ENCODE peak calls at places on chromosomes 16 and 17, in five cellular contexts. One of them, this sample, is unnamed.

GRCh38 chr16:85460983-85461813 is 151.9 kb upstream of the GSE1 start:
- DNase-seq in A549: peak; percentile 43
- DNase-seq in IMR-90: peak; percentile 56
- DNase-seq in CD8-positive, alpha-beta T cell: no peak
- DNase-seq in MM.1S: no peak
- DNase-seq in this sample: no peak

GRCh38 chr16:77793417-77793816 is 5.1 kb downstream of the VAT1L start:
- DNase-seq in CD8-positive, alpha-beta T cell: no peak
- DNase-seq in MM.1S: no peak
- DNase-seq in IMR-90: no peak
- DNase-seq in A549: no peak
- DNase-seq in this sample: no peak

GRCh38 chr16:50972899-50973298 is 178.2 kb downstream of the SALL1 start:
- DNase-seq in CD8-positive, alpha-beta T cell: no peak
- DNase-seq in A549: no peak
- DNase-seq in IMR-90: no peak
- DNase-seq in MM.1S: no peak
- DNase-seq in this sample: no peak

GRCh38 chr17:78231991-78232759 is 744 bp downstream of the TMEM235 start:
- DNase-seq in IMR-90: no peak
- DNase-seq in CD8-positive, alpha-beta T cell: no peak
- DNase-seq in MM.1S: no peak
- DNase-seq in A549: no peak
- DNase-seq in this sample: no peak

GRCh38 chr17:17926840-17927449 is 45.3 kb downstream of the TOM1L2 start:
- DNase-seq in MM.1S: peak; percentile 7
- DNase-seq in CD8-positive, alpha-beta T cell: no peak
- DNase-seq in A549: no peak
- DNase-seq in IMR-90: no peak
- DNase-seq in this sample: no peak

GRCh38 chr16:16062023-16062932 is 112.9 kb downstream of the ABCC1 start:
- DNase-seq in A549: no peak
- DNase-seq in CD8-positive, alpha-beta T cell: no peak
- DNase-seq in IMR-90: no peak
- DNase-seq in MM.1S: no peak
- DNase-seq in this sample: no peak

GRCh38 chr17:37726248-37726647 is 18.6 kb downstream of the HNF1B start:
- DNase-seq in CD8-positive, alpha-beta T cell: no peak
- DNase-seq in A549: no peak
- DNase-seq in MM.1S: no peak
- DNase-seq in IMR-90: peak; percentile 18
- DNase-seq in this sample: no peak

GRCh38 chr17:2068589-2069051 is 13.7 kb downstream of the HIC1 start:
- DNase-seq in CD8-positive, alpha-beta T cell: no peak
- DNase-seq in IMR-90: peak; percentile 90
- DNase-seq in MM.1S: no peak
- DNase-seq in A549: no peak
- DNase-seq in this sample: no peak

GRCh38 chr17:40035162-40035559 is 19.0 kb downstream of the MED24 start:
- DNase-seq in CD8-positive, alpha-beta T cell: no peak
- DNase-seq in A549: peak; percentile 60
- DNase-seq in MM.1S: no peak
- DNase-seq in IMR-90: peak; percentile 47
- DNase-seq in this sample: peak; percentile 53

GRCh38 chr16:67525176-67525860 is 3.3 kb upstream of the RIPOR1 start:
- DNase-seq in CD8-positive, alpha-beta T cell: no peak
- DNase-seq in MM.1S: no peak
- DNase-seq in A549: no peak
- DNase-seq in IMR-90: peak; percentile 37
- DNase-seq in this sample: no peak

GRCh38 chr17:75842963-75843576 is 1.1 kb downstream of the UNC13D start:
- DNase-seq in CD8-positive, alpha-beta T cell: no peak
- DNase-seq in A549: no peak
- DNase-seq in MM.1S: no peak
- DNase-seq in IMR-90: no peak
- DNase-seq in this sample: no peak

GRCh38 chr17:58215685-58216084 is 3.4 kb downstream of the MKS1 start:
- DNase-seq in MM.1S: no peak
- DNase-seq in A549: peak; percentile 31
- DNase-seq in IMR-90: no peak
- DNase-seq in CD8-positive, alpha-beta T cell: no peak
- DNase-seq in this sample: no peak

GRCh38 chr16:66894948-66895696 is 14.8 kb downstream of the PDP2 start:
- DNase-seq in CD8-positive, alpha-beta T cell: peak; percentile 60
- DNase-seq in MM.1S: peak; percentile 62
- DNase-seq in A549: peak; percentile 78
- DNase-seq in IMR-90: peak; percentile 76
- DNase-seq in this sample: peak; percentile 64

GRCh38 chr16:66326995-66327513 is 39.4 kb upstream of the CDH5 start:
- DNase-seq in IMR-90: no peak
- DNase-seq in A549: no peak
- DNase-seq in CD8-positive, alpha-beta T cell: no peak
- DNase-seq in MM.1S: no peak
- DNase-seq in this sample: no peak

GRCh38 chr17:50102164-50102991 is 7.2 kb downstream of the PDK2 start:
- DNase-seq in A549: no peak
- DNase-seq in MM.1S: no peak
- DNase-seq in CD8-positive, alpha-beta T cell: no peak
- DNase-seq in IMR-90: no peak
- DNase-seq in this sample: no peak

GRCh38 chr17:64358261-64358788 is 32.3 kb downstream of the PECAM1 start:
- DNase-seq in A549: no peak
- DNase-seq in IMR-90: no peak
- DNase-seq in CD8-positive, alpha-beta T cell: no peak
- DNase-seq in MM.1S: no peak
- DNase-seq in this sample: no peak

GRCh38 chr17:32111141-32111771 is 31.0 kb upstream of the RHOT1 start:
- DNase-seq in MM.1S: no peak
- DNase-seq in IMR-90: peak; percentile 68
- DNase-seq in CD8-positive, alpha-beta T cell: no peak
- DNase-seq in A549: peak; percentile 68
- DNase-seq in this sample: peak; percentile 78
- TF ChIP-seq CTCF in MM.1S: no peak
- TF ChIP-seq CTCF in IMR-90: peak; percentile 20
- TF ChIP-seq CTCF in CD8-positive, alpha-beta T cell: peak; percentile 36
- TF ChIP-seq CTCF in A549: peak; percentile 28
- TF ChIP-seq CTCF in this sample: peak; percentile 42

DNA sequence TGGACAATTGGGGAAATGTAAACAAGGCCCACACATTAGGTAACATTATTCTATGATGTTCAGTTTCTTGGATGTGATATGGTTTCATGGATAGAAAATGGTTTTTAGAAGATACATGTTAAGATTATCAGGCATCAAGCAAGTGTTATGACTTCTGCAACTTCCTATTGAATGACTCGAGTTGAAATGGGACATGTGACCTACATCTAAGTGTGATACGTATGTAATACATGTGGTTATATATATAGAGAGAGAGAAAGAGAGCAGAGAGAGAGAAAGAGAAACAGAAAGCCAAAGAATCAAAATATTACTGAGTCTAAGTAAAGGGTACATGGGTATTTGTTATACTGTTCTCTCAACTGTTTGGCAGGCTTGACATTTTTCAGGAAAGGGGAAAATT is 1.7 kb downstream of the TMEM170A start:
- DNase-seq in MM.1S: peak; percentile 8
- DNase-seq in IMR-90: no peak
- DNase-seq in A549: no peak
- DNase-seq in CD8-positive, alpha-beta T cell: no peak
- DNase-seq in this sample: no peak
- H3K4me3 ChIP-seq in MM.1S: peak overlapping the region; percentile 73
- H3K4me3 ChIP-seq in IMR-90: peak overlapping the region; percentile 85
- H3K4me3 ChIP-seq in A549: peak overlapping the region; percentile 97
- H3K4me3 ChIP-seq in CD8-positive, alpha-beta T cell: peak overlapping the region; percentile 99
- H3K4me3 ChIP-seq in this sample: peak overlapping the region; percentile 73

DNA sequence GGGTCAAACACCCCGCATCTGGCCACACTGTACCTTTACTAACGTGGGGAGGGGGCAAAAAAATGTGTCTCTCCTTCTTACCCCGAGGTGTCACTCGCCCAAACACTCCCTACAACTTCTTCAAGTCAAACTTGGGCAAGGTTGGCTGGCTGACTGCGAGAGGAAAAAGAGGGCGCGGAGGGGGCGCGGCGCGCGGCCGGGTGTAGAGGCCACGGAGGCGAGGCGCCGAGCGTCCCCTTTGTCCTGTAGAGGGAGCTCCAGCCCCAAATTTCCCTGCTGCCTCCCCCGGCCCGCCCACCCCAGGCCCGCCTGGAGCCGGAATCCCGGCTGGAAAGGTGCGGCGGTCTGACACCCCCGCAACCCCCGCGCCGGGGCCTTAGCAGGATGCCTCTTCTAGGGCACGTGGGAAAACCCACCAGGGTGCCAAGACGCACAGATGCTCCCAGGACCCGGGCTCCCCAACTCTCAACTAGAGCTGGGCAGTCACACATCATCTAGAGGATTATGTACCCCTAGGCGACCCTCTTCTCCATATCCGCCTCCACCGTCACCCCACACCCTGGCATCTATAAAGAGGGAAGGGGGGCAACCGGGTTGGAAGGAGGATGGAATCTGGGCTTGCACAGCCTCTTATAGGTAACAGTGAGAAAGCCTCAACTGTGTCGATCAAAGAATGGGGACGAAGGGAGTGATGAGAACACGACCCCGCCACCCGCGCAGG is 4.2 kb downstream of the IRX3 start:
- DNase-seq in IMR-90: no peak
- DNase-seq in A549: peak; percentile 45
- DNase-seq in CD8-positive, alpha-beta T cell: no peak
- DNase-seq in MM.1S: no peak
- DNase-seq in this sample: peak; percentile 20
- TF ChIP-seq CTCF in IMR-90: peak; percentile 23
- TF ChIP-seq CTCF in A549: peak; percentile 75
- TF ChIP-seq CTCF in CD8-positive, alpha-beta T cell: no peak
- TF ChIP-seq CTCF in MM.1S: no peak
- TF ChIP-seq CTCF in this sample: peak; percentile 58

DNA sequence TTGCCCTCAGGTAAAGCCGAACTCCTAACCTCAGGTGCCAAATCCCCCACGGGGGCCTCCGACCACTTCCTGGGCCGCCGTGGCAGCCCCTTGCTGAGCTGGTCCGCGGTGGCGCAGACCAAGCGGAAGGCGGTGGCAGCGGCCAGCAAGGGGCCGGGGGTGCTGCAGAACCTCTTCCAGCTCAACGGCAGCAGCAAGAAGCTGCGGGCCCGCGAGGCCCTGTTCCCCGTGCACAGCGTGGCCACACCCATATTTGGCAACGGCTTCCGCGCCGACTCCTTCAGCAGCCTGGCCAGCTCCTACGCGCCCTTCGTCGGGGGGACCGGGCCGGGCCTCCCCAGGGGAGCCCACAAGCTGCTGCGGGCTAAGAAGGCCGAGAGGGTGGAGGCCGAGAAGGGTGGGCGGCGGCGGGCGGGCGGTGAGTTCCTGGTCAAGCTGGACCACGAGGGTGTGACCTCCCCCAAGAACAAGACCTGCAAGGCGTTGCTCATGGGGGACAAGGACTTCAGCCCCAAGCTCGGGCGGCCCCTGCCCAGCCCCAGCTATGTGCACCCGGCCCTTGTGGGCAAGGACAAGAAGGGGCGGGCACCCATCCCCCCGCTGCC is 51.6 kb downstream of the ACTG1 start:
- DNase-seq in MM.1S: no peak
- DNase-seq in IMR-90: no peak
- DNase-seq in A549: no peak
- DNase-seq in CD8-positive, alpha-beta T cell: no peak
- DNase-seq in this sample: no peak
- H3K4me3 ChIP-seq in MM.1S: no peak overlapping the region
- H3K4me3 ChIP-seq in IMR-90: no peak overlapping the region
- H3K4me3 ChIP-seq in A549: no peak overlapping the region
- H3K4me3 ChIP-seq in CD8-positive, alpha-beta T cell: no peak overlapping the region
- H3K4me3 ChIP-seq in this sample: no peak overlapping the region